ENCODE peak calls at places on chromosomes 13 and 19, in four cellular contexts. One of them, this sample, is unnamed. For H3K9me3, the result is how much of the 10 kb centered on the place peaks cover.

GRCh38 chr13:39942901-39943273 is 287.4 kb downstream of the COG6 start:
- DNase-seq in T-helper 17 cell: peak
- DNase-seq in fibroblast of lung: peak
- DNase-seq in heart right ventricle: peak
- DNase-seq in this sample: peak

GRCh38 chr19:12792048-12792852 is 964 bp downstream of the JUNB start:
- DNase-seq in T-helper 17 cell: peak
- DNase-seq in fibroblast of lung: peak
- DNase-seq in heart right ventricle: peak
- DNase-seq in this sample: peak

GRCh38 chr13:99224019-99224418 is 23.4 kb downstream of the UBAC2 start:
- DNase-seq in heart right ventricle: no peak
- DNase-seq in T-helper 17 cell: no peak
- DNase-seq in fibroblast of lung: no peak
- DNase-seq in this sample: no peak

GRCh38 chr13:111658150-111659100 is 338.0 kb downstream of the TEX29 start:
- DNase-seq in fibroblast of lung: no peak
- DNase-seq in heart right ventricle: no peak
- DNase-seq in T-helper 17 cell: no peak
- DNase-seq in this sample: no peak

GRCh38 chr13:107413005-107413404 is 802.3 kb downstream of the LIG4 start:
- DNase-seq in heart right ventricle: no peak
- DNase-seq in T-helper 17 cell: no peak
- DNase-seq in fibroblast of lung: no peak
- DNase-seq in this sample: no peak

GRCh38 chr19:47430041-47430802 is 10.9 kb upstream of the MEIS3 start:
- DNase-seq in T-helper 17 cell: no peak
- DNase-seq in fibroblast of lung: peak
- DNase-seq in heart right ventricle: no peak
- DNase-seq in this sample: no peak

GRCh38 chr19:30667227-30667626 is 295.0 kb downstream of the ZNF536 start:
- DNase-seq in heart right ventricle: no peak
- DNase-seq in T-helper 17 cell: no peak
- DNase-seq in fibroblast of lung: no peak
- DNase-seq in this sample: no peak

GRCh38 chr13:24208314-24208713 is 47.8 kb downstream of the SPATA13 start:
- DNase-seq in T-helper 17 cell: no peak
- DNase-seq in heart right ventricle: no peak
- DNase-seq in fibroblast of lung: peak
- DNase-seq in this sample: no peak

DNA sequence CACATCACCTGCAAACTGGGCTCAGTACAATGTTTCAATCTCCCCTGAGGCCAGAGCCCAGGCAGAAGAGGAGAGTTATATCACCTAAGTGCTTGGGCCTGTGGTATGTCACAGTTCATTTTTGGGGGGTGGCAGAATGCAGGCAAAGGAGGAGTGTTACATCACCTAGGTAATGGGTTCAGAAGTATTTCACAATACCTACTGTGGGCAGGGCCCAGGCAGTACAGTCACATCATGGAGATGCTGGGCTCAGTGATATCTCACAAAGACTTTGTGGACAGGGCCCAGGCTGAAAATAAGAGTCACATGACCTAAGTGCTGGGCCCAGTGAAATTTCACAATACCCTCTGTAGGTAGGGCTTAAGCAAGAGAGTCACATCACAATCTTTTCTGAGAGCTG is 12.7 kb upstream of the ZNF728 start:
- DNase-seq in fibroblast of lung: no peak
- DNase-seq in heart right ventricle: no peak
- DNase-seq in T-helper 17 cell: no peak
- DNase-seq in this sample: no peak
- H3K9me3 ChIP-seq in fibroblast of lung: under half
- H3K9me3 ChIP-seq in heart right ventricle: under half
- H3K9me3 ChIP-seq in T-helper 17 cell: under half
- H3K9me3 ChIP-seq in this sample: under half

GRCh38 chr19:36771275-36772231 is 1.1 kb downstream of the ZNF850 start:
- DNase-seq in heart right ventricle: peak
- DNase-seq in T-helper 17 cell: no peak
- DNase-seq in fibroblast of lung: peak
- DNase-seq in this sample: peak
- H3K9me3 ChIP-seq in heart right ventricle: under half
- H3K9me3 ChIP-seq in T-helper 17 cell: under half
- H3K9me3 ChIP-seq in fibroblast of lung: under half
- H3K9me3 ChIP-seq in this sample: under half

DNA sequence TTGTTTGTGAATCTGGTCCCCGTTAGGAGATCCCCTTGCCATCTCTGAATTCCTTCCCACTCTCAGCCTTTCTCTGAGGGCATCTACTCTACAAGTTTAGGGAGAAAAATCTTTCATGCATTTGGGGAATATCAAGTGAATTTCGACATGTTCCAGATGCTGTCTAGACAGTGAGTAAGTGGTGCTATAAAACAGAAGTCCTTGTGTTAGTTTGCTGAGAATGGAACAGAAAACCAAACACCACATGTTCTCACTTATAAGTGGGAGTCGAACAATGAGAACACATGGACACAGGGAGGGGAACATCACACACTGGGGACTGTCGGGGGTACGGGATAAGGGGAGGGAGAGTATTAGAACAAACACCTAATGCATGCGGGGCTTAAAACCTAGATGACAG is 5.1 kb downstream of the OR7A10 start:
- DNase-seq in heart right ventricle: no peak
- DNase-seq in T-helper 17 cell: no peak
- DNase-seq in fibroblast of lung: no peak
- DNase-seq in this sample: no peak
- H3K9me3 ChIP-seq in heart right ventricle: under half
- H3K9me3 ChIP-seq in T-helper 17 cell: under half
- H3K9me3 ChIP-seq in fibroblast of lung: under half
- H3K9me3 ChIP-seq in this sample: under half

DNA sequence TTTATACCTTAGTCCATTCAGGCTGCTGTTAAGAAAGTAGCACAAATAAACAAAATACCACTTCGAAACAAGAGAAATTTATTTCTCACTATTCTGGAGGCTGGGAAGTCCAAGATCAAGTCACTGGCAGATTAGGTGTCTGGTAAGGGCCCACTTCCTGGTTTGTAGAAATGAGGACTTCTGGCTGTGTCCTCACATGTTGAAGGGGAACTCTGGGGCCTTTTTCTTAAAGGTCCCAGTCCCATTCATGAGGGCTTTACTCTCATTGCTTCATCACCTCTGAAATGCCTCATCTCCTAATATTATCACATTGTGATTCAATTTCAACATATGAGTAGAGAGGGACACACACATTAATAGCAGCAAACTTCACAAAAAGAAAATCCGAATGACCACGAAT is 21.5 kb upstream of the SIGLEC14 start:
- DNase-seq in fibroblast of lung: no peak
- DNase-seq in T-helper 17 cell: no peak
- DNase-seq in heart right ventricle: no peak
- DNase-seq in this sample: no peak
- H3K9me3 ChIP-seq in fibroblast of lung: under half
- H3K9me3 ChIP-seq in T-helper 17 cell: under half
- H3K9me3 ChIP-seq in heart right ventricle: under half
- H3K9me3 ChIP-seq in this sample: under half

DNA sequence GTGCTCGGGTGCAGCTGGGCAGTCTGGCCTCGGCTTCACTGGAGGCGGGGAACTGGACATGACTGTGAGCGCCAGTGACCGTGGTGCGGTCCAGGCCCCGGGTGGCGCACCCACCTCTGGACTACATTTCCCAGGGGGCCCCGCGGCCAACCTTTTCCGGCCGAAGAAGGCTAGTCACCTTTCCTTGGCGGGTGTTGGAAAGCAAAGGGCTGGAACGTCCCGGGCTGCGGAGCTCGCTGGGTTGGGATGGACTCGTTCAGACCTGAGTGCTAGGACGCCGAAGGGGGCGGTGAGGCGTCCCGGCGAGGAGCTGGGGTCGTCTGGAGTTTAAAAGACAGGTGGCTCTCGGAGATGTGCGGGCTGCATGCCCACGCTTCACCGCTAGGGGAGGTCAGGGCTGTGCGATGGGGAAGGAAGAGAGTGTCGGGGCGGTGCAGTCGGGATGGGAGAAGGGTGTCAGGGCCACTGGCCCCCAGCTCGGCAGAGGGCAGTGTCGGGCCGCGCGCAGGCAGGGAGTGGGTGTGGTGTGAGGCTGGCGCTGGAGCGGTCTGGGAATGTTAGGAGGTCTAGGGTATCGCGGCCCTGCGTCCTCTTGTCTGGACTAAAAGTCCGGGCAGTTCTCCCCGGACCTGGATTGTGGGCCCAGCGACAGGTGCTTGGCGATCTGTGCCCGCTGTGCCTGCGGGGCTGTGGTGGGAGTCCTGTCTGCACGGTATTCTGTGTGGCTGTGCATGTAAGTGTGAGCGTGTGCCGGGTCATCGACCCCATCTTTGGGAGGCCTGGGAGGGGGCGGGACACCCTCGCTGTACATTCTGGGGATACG is 57.1 kb downstream of the ZNF568 start:
- DNase-seq in heart right ventricle: peak
- DNase-seq in fibroblast of lung: peak
- DNase-seq in T-helper 17 cell: peak
- DNase-seq in this sample: peak
- H3K9me3 ChIP-seq in heart right ventricle: under half
- H3K9me3 ChIP-seq in fibroblast of lung: under half
- H3K9me3 ChIP-seq in T-helper 17 cell: under half
- H3K9me3 ChIP-seq in this sample: under half

GRCh38 chr19:36747750-36748149 is 24.9 kb downstream of the ZNF850 start:
- DNase-seq in T-helper 17 cell: no peak
- DNase-seq in heart right ventricle: no peak
- DNase-seq in fibroblast of lung: no peak
- DNase-seq in this sample: no peak

GRCh38 chr19:36745870-36746269 is 26.7 kb downstream of the ZNF850 start:
- DNase-seq in heart right ventricle: no peak
- DNase-seq in T-helper 17 cell: no peak
- DNase-seq in fibroblast of lung: no peak
- DNase-seq in this sample: no peak

GRCh38 chr19:36748431-36749275 is 24.0 kb downstream of the ZNF850 start:
- DNase-seq in fibroblast of lung: no peak
- DNase-seq in heart right ventricle: no peak
- DNase-seq in T-helper 17 cell: no peak
- DNase-seq in this sample: no peak

DNA sequence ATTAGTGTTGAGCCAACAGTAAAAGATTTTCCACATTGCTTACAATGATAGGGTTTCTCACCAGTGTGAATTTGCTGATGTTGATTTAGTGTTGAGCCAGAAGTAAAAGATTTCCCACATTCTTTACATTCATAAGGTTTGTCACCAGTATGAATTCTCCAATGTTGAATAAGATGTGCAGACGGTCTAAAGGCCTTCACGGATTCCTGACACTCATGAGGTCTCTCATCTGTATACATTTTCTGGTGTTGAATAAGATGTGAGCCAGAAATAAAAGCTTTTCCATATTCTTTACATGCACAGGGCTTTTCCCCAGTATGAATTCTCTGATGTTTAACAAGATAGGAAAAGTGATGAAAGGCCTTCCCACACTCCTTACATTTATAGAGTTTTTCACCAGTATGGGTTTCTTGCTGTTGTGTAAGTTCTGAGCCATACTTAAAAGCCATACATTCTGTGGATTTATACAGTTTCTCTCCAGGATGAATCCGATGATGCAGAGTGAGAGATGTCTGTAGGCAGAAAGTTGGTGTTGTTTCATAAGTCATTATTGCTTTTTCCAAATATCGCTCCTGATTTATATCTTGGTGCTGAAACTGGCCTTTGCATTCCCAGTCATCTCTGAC is 22.4 kb downstream of the ZNF850 start:
- DNase-seq in fibroblast of lung: no peak
- DNase-seq in T-helper 17 cell: no peak
- DNase-seq in heart right ventricle: no peak
- DNase-seq in this sample: no peak
- H3K9me3 ChIP-seq in fibroblast of lung: under half
- H3K9me3 ChIP-seq in T-helper 17 cell: under half
- H3K9me3 ChIP-seq in heart right ventricle: under half
- H3K9me3 ChIP-seq in this sample: half or more

GRCh38 chr19:56899943-56900342 is 59.4 kb upstream of the PEG3 start:
- DNase-seq in fibroblast of lung: no peak
- DNase-seq in heart right ventricle: no peak
- DNase-seq in T-helper 17 cell: no peak
- DNase-seq in this sample: no peak
- H3K9me3 ChIP-seq in fibroblast of lung: under half
- H3K9me3 ChIP-seq in heart right ventricle: under half
- H3K9me3 ChIP-seq in T-helper 17 cell: under half
- H3K9me3 ChIP-seq in this sample: under half

This sample was measured in SJCRH30.